ENCODE peak calls at places on chromosomes 12 and 14, in four cellular contexts. One of them, this sample, is unnamed.
A peak's percentile ranks its signal among the peaks of the same experiment; 100 is the strongest.

GRCh38 chr12:71710276-71711125 is 24.6 kb downstream of the TMEM19 start:
- DNase-seq in psoas muscle: no peak
- DNase-seq in esophagus squamous epithelium: no peak
- DNase-seq in upper lobe of right lung: no peak
- DNase-seq in this sample: no peak

GRCh38 chr12:127459687-127460086 is 807.3 kb upstream of the TMEM132C start:
- DNase-seq in psoas muscle: no peak
- DNase-seq in esophagus squamous epithelium: no peak
- DNase-seq in upper lobe of right lung: no peak
- DNase-seq in this sample: no peak

GRCh38 chr14:51547260-51547659 is 104.5 kb upstream of the FRMD6 start:
- DNase-seq in psoas muscle: no peak
- DNase-seq in esophagus squamous epithelium: no peak
- DNase-seq in upper lobe of right lung: no peak
- DNase-seq in this sample: no peak

GRCh38 chr14:70872678-70873020 is 34.6 kb upstream of the PCNX1 start:
- DNase-seq in psoas muscle: no peak
- DNase-seq in esophagus squamous epithelium: no peak
- DNase-seq in upper lobe of right lung: no peak
- DNase-seq in this sample: no peak

GRCh38 chr14:36773558-36773957 is 111.9 kb downstream of the PAX9 start:
- DNase-seq in psoas muscle: no peak
- DNase-seq in esophagus squamous epithelium: no peak
- DNase-seq in upper lobe of right lung: no peak
- DNase-seq in this sample: no peak

GRCh38 chr14:60723218-60724079 is 702 bp downstream of the SIX4 start:
- DNase-seq in psoas muscle: peak; percentile 81
- DNase-seq in esophagus squamous epithelium: no peak
- DNase-seq in upper lobe of right lung: peak; percentile 75
- DNase-seq in this sample: peak; percentile 30

GRCh38 chr14:63457498-63457897 is 85.7 kb downstream of the PPP2R5E start:
- DNase-seq in psoas muscle: no peak
- DNase-seq in esophagus squamous epithelium: no peak
- DNase-seq in upper lobe of right lung: no peak
- DNase-seq in this sample: no peak

GRCh38 chr12:40175045-40175444 is 49.8 kb upstream of the LRRK2 start:
- DNase-seq in psoas muscle: no peak
- DNase-seq in esophagus squamous epithelium: no peak
- DNase-seq in upper lobe of right lung: no peak
- DNase-seq in this sample: no peak

GRCh38 chr12:56115329-56115728 is 1.1 kb upstream of the RPL41 start:
- DNase-seq in psoas muscle: peak; percentile 59
- DNase-seq in esophagus squamous epithelium: no peak
- DNase-seq in upper lobe of right lung: no peak
- DNase-seq in this sample: no peak

GRCh38 chr12:53999596-54000104 is 311 bp upstream of the HOXC9 start:
- DNase-seq in psoas muscle: peak; percentile 85
- DNase-seq in esophagus squamous epithelium: no peak
- DNase-seq in upper lobe of right lung: peak; percentile 57
- DNase-seq in this sample: no peak

GRCh38 chr14:34113051-34113511 is 162.2 kb upstream of the EGLN3 start:
- DNase-seq in psoas muscle: no peak
- DNase-seq in esophagus squamous epithelium: no peak
- DNase-seq in upper lobe of right lung: no peak
- DNase-seq in this sample: no peak

GRCh38 chr12:110002691-110003515 is 3.7 kb downstream of the ANKRD13A start:
- DNase-seq in psoas muscle: no peak
- DNase-seq in esophagus squamous epithelium: no peak
- DNase-seq in upper lobe of right lung: no peak
- DNase-seq in this sample: no peak

GRCh38 chr14:63342381-63342780 is 23.6 kb upstream of the GPHB5 start:
- DNase-seq in psoas muscle: no peak
- DNase-seq in esophagus squamous epithelium: no peak
- DNase-seq in upper lobe of right lung: no peak
- DNase-seq in this sample: no peak

GRCh38 chr14:27553820-27554219 is 956.0 kb upstream of the NOVA1 start:
- DNase-seq in psoas muscle: no peak
- DNase-seq in esophagus squamous epithelium: no peak
- DNase-seq in upper lobe of right lung: no peak
- DNase-seq in this sample: no peak

GRCh38 chr12:54991161-54991991 is 6.8 kb upstream of the TESPA1 start:
- DNase-seq in psoas muscle: no peak
- DNase-seq in esophagus squamous epithelium: no peak
- DNase-seq in upper lobe of right lung: no peak
- DNase-seq in this sample: peak; percentile 42

GRCh38 chr12:6218526-6218925 is 18.3 kb downstream of the CD9 start:
- DNase-seq in psoas muscle: no peak
- DNase-seq in esophagus squamous epithelium: no peak
- DNase-seq in upper lobe of right lung: no peak
- DNase-seq in this sample: no peak

GRCh38 chr12:122992386-122992785 is 11.9 kb downstream of the ARL6IP4 start:
- DNase-seq in psoas muscle: peak; percentile 19
- DNase-seq in esophagus squamous epithelium: no peak
- DNase-seq in upper lobe of right lung: no peak
- DNase-seq in this sample: no peak

GRCh38 chr12:114340231-114340630 is 65.7 kb downstream of the TBX5 start:
- DNase-seq in psoas muscle: no peak
- DNase-seq in esophagus squamous epithelium: no peak
- DNase-seq in upper lobe of right lung: no peak
- DNase-seq in this sample: no peak

DNA sequence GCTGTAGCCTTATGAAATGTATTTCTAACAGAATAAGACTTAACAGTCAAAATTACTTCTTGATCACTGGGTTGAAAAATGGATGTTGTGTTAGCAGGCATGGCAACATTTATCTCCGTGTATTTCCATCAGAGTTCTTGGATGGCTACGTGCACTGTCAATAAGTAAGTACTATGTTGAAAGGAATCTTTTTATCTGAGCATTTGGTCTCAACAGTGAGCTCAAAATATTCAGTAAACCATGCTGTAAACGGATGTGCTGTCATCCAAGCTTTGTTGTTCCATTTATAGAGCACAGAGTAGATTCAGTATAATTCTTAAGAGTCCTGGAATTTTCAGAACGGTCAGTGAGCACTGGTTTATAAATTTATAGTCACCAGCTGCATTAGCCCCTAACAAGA is 15.5 kb downstream of the SCAF11 start:
- DNase-seq in psoas muscle: no peak
- DNase-seq in esophagus squamous epithelium: no peak
- DNase-seq in upper lobe of right lung: no peak
- DNase-seq in this sample: no peak
- H3K4me1 ChIP-seq in psoas muscle: peaks cover 81% of the 10 kb centered on the region
- H3K4me1 ChIP-seq in esophagus squamous epithelium: peaks cover 44% of the 10 kb centered on the region
- H3K4me1 ChIP-seq in upper lobe of right lung: peaks cover 51% of the 10 kb centered on the region
- H3K4me1 ChIP-seq in this sample: peaks cover 79% of the 10 kb centered on the region

GRCh38 chr14:22572562-22573058 is 16.4 kb downstream of the DAD1 start:
- DNase-seq in psoas muscle: no peak
- DNase-seq in esophagus squamous epithelium: no peak
- DNase-seq in upper lobe of right lung: no peak
- DNase-seq in this sample: no peak
- H3K4me3 ChIP-seq in psoas muscle: no peak overlapping the region
- H3K4me3 ChIP-seq in esophagus squamous epithelium: no peak overlapping the region
- H3K4me3 ChIP-seq in upper lobe of right lung: no peak overlapping the region
- H3K4me3 ChIP-seq in this sample: no peak overlapping the region

DNA sequence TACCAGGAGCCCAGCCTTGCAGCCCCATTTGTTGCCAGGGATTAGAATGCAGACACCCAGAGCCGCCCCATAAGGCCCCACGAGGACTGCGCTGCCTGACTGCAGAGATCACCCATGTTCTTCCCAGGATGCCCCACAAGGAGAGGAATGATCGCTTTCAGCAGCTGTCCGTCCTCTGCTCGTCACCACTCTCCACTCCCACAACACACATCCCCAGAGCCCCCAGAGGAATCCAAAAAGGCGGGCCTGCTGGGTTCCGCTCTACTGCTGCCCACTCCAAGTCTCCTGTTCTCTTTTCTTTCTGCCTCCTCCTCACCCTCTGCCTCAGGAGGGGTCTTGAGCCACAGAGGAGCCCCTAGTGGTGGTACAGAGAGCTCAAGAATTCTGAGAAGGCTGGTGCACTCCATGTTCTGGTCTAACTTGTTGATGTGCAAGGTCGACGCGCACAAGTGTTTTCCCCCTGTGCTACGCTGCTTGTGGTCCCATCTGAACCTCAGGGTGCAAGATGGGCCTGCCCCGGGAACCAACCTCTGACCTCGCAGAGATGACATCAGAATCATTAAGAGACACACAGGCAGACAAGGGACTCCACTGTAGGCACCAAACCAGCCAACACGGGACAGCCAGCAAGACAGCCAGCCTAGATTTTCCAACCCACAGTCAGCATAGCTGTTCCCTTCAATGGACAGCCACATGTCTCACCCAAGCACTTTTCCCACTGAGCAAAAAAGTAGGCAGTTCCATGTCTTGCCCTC is 30.0 kb downstream of the PXN start:
- DNase-seq in psoas muscle: no peak
- DNase-seq in esophagus squamous epithelium: no peak
- DNase-seq in upper lobe of right lung: no peak
- DNase-seq in this sample: no peak
- H3K4me1 ChIP-seq in psoas muscle: peaks cover 98% of the 10 kb centered on the region
- H3K4me1 ChIP-seq in esophagus squamous epithelium: peaks cover 100% of the 10 kb centered on the region
- H3K4me1 ChIP-seq in upper lobe of right lung: peaks cover 100% of the 10 kb centered on the region
- H3K4me1 ChIP-seq in this sample: peaks cover 94% of the 10 kb centered on the region

GRCh38 chr14:54457609-54457996 is 16.4 kb upstream of the CNIH1 start:
- DNase-seq in psoas muscle: no peak
- DNase-seq in esophagus squamous epithelium: no peak
- DNase-seq in upper lobe of right lung: no peak
- DNase-seq in this sample: no peak
- H3K4me3 ChIP-seq in psoas muscle: no peak overlapping the region
- H3K4me3 ChIP-seq in esophagus squamous epithelium: no peak overlapping the region
- H3K4me3 ChIP-seq in upper lobe of right lung: no peak overlapping the region
- H3K4me3 ChIP-seq in this sample: no peak overlapping the region

DNA sequence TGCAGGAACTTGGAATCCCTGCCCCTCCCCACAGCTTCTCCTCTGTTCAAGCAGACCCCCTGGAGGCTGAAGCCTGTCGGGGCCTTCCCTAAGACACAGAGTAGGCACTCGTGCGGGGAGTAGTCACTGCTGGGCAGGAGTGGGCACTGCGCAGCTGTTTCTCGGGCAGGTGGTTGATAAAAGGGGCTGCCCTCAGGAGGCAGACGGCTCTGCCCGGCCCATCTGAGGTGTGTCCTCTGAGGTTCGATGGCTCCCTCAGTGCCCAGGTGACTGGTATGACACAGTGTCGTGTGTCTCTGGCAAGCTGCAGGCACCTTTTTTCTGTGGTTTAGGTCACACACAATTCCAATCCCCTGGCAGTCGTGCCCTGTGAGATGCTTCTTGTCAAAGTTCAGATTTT is 10.1 kb downstream of the GALNT16 start:
- DNase-seq in psoas muscle: no peak
- DNase-seq in esophagus squamous epithelium: no peak
- DNase-seq in upper lobe of right lung: no peak
- DNase-seq in this sample: no peak
- H3K4me1 ChIP-seq in psoas muscle: no peaks in the 10 kb centered on the region
- H3K4me1 ChIP-seq in esophagus squamous epithelium: no peaks in the 10 kb centered on the region
- H3K4me1 ChIP-seq in upper lobe of right lung: peaks cover 3% of the 10 kb centered on the region
- H3K4me1 ChIP-seq in this sample: no peaks in the 10 kb centered on the region

GRCh38 chr14:72714871-72715214 is 179.1 kb downstream of the DPF3 start:
- DNase-seq in psoas muscle: peak; percentile 77
- DNase-seq in esophagus squamous epithelium: no peak
- DNase-seq in upper lobe of right lung: peak; percentile 48
- DNase-seq in this sample: no peak

GRCh38 chr14:72715910-72716268 is 178.0 kb downstream of the DPF3 start:
- DNase-seq in psoas muscle: peak; percentile 84
- DNase-seq in esophagus squamous epithelium: no peak
- DNase-seq in upper lobe of right lung: no peak
- DNase-seq in this sample: no peak

GRCh38 chr14:72716471-72716870 is 177.4 kb downstream of the DPF3 start:
- DNase-seq in psoas muscle: no peak
- DNase-seq in esophagus squamous epithelium: no peak
- DNase-seq in upper lobe of right lung: no peak
- DNase-seq in this sample: no peak

GRCh38 chr14:72714094-72714493 is 179.8 kb downstream of the DPF3 start:
- DNase-seq in psoas muscle: no peak
- DNase-seq in esophagus squamous epithelium: no peak
- DNase-seq in upper lobe of right lung: peak; percentile 48
- DNase-seq in this sample: peak; percentile 4

DNA sequence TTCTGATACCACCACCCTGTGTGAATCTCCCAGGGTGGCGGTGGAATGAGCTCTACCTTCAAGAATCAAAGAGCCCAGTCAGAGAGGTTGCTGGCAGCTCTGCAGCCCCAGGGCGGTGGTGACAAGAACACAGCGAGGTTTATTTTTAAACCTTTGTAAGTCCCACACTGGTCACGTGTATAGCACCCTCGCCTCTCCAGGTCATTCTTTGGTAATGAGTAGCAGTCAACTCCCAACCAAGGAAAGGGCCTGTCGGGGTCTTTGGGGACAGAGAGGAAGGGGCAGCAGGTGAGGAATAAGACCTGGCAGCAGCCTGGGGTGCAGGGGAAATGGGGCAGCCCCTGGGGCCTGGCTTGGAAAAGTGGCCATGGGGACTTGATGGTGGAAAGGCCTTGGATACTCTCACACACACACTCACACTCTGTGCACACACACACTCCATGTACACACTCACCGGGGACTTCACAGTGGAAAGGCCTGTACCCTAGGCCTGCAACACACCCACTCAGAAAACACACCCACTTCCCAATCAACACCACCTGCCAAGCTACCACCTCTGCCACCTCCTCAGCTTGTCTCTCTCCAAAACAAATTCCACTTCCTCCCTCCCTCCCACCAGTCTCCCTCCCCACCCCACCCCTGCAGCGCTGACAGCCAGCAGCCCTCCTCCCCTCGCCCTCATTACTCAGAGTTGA is 178.5 kb downstream of the DPF3 start:
- DNase-seq in psoas muscle: peak; percentile 80
- DNase-seq in esophagus squamous epithelium: no peak
- DNase-seq in upper lobe of right lung: no peak
- DNase-seq in this sample: no peak
- H3K4me3 ChIP-seq in psoas muscle: no peak overlapping the region
- H3K4me3 ChIP-seq in esophagus squamous epithelium: no peak overlapping the region
- H3K4me3 ChIP-seq in upper lobe of right lung: no peak overlapping the region
- H3K4me3 ChIP-seq in this sample: no peak overlapping the region

GRCh38 chr12:46493352-46494209 is 121.0 kb upstream of the SLC38A2 start:
- DNase-seq in psoas muscle: no peak
- DNase-seq in esophagus squamous epithelium: no peak
- DNase-seq in upper lobe of right lung: no peak
- DNase-seq in this sample: no peak
- H3K4me1 ChIP-seq in psoas muscle: peaks cover 28% of the 10 kb centered on the region
- H3K4me1 ChIP-seq in esophagus squamous epithelium: peaks cover 57% of the 10 kb centered on the region
- H3K4me1 ChIP-seq in upper lobe of right lung: peaks cover 23% of the 10 kb centered on the region
- H3K4me1 ChIP-seq in this sample: no peaks in the 10 kb centered on the region

This sample was measured in CD4-positive, alpha-beta memory T cell.